ENCODE peak calls at places on chromosome 9, in eight cellular contexts. J is cardiac fibroblast; E is cardiac muscle cell; M is activated CD8-positive, alpha-beta memory T cell treated with anti-CD3 and anti-CD28 coated beads for 48 hours; U is KG1; G is NCI-H82; S is NCI-H1105 treated with DMSO at 0.1 percent for 48 hours; L is epithelial cell of esophagus. Z is an unnamed sample.
A peak's percentile ranks its signal among the peaks of the same experiment; 100 is the strongest.

GRCh38 chr9:136004219-136004618 is 43.0 kb upstream of the UBAC1 start:
- DNase-seq in U (no peak), J (no peak), L (no peak), M (no peak), S (no peak), G (no peak), E (no peak), Z (no peak)

GRCh38 chr9:89436963-89437625 is 60.8 kb downstream of the SEMA4D start:
- DNase-seq in J (no peak), G (no peak), S (peak; percentile 55), L (peak; percentile 29), U (no peak), E (no peak), M (no peak), Z (no peak)

GRCh38 chr9:135126480-135127187 is 39.2 kb downstream of the OLFM1 start:
- DNase-seq in L (no peak), U (no peak), E (no peak), M (no peak), J (no peak), S (no peak), G (no peak), Z (peak; percentile 68)

GRCh38 chr9:129869585-129870501 is 34.6 kb downstream of the USP20 start:
- DNase-seq in G (no peak), M (no peak), U (no peak), E (no peak), S (no peak), L (no peak), J (no peak), Z (no peak)

GRCh38 chr9:71209890-71210289 is 88.5 kb upstream of the TRPM3 start:
- DNase-seq in J (no peak), E (no peak), L (no peak), G (no peak), M (no peak), S (no peak), U (no peak), Z (no peak)

GRCh38 chr9:89677696-89678393 is 73.0 kb downstream of the GADD45G start:
- DNase-seq in U (no peak), M (no peak), E (no peak), J (no peak), S (peak; percentile 99), L (no peak), G (peak; percentile 81), Z (no peak)

GRCh38 chr9:109555215-109555614 is 57.1 kb upstream of the PTPN3 start:
- DNase-seq in U (no peak), L (no peak), S (no peak), E (no peak), J (no peak), G (no peak), M (no peak), Z (no peak)

GRCh38 chr9:134968011-134968822 is 50.5 kb upstream of the FCN1 start:
- DNase-seq in L (no peak), J (peak; percentile 26), G (peak; percentile 25), M (no peak), U (no peak), S (peak; percentile 36), E (peak; percentile 21), Z (no peak)

GRCh38 chr9:33220681-33221567 is 19.0 kb upstream of the SPINK4 start:
- DNase-seq in G (no peak), L (no peak), J (no peak), M (no peak), E (no peak), U (no peak), S (no peak), Z (no peak)

GRCh38 chr9:1152171-1152570 is 102.0 kb downstream of the DMRT2 start:
- DNase-seq in E (no peak), G (no peak), S (no peak), J (no peak), U (no peak), L (no peak), M (no peak), Z (no peak)

GRCh38 chr9:116646661-116647514 is 40.2 kb upstream of the TRIM32 start:
- DNase-seq in J (peak; percentile 81), L (peak; percentile 63), S (peak; percentile 27), U (no peak), M (no peak), E (peak; percentile 45), G (peak; percentile 76), Z (peak; percentile 24)

GRCh38 chr9:105658351-105658750 is 3.9 kb upstream of the TAL2 start:
- DNase-seq in L (no peak), G (peak; percentile 24), U (no peak), E (no peak), M (no peak), S (no peak), J (no peak), Z (no peak)

GRCh38 chr9:105053209-105053652 is 125.3 kb upstream of the ABCA1 start:
- DNase-seq in M (no peak), G (no peak), J (peak; percentile 72), E (no peak), S (no peak), U (no peak), L (peak; percentile 95), Z (no peak)

GRCh38 chr9:122819326-122819725 is 9.1 kb downstream of the PDCL start:
- DNase-seq in S (no peak), M (no peak), E (no peak), J (no peak), G (no peak), U (no peak), L (no peak), Z (no peak)

GRCh38 chr9:134519403-134520070 is 122.1 kb upstream of the COL5A1 start:
- DNase-seq in G (no peak), M (no peak), J (no peak), L (no peak), S (no peak), E (no peak), U (no peak), Z (no peak)

GRCh38 chr9:21854594-21854993 is 52.2 kb downstream of the MTAP start:
- DNase-seq in L (peak; percentile 96), E (no peak), U (no peak), G (peak; percentile 47), S (no peak), J (peak; percentile 65), M (no peak), Z (no peak)

GRCh38 chr9:91494751-91495150 is 71.1 kb upstream of the NFIL3 start:
- DNase-seq in J (no peak), S (no peak), L (no peak), M (no peak), U (no peak), E (no peak), G (no peak), Z (no peak)

GRCh38 chr9:75616841-75617566 is 273.5 kb upstream of the PCSK5 start:
- DNase-seq in U (no peak), E (no peak), L (peak; percentile 26), M (no peak), G (no peak), S (no peak), J (no peak), Z (no peak)

GRCh38 chr9:21412109-21412508 is 3.2 kb downstream of the IFNA8 start:
- DNase-seq in G (no peak), M (no peak), U (no peak), J (no peak), L (no peak), E (no peak), S (no peak), Z (no peak)

GRCh38 chr9:72661401-72662135 is 140.2 kb downstream of the TMC1 start:
- DNase-seq in S (no peak), U (no peak), G (no peak), L (peak; percentile 72), E (no peak), M (no peak), J (peak; percentile 2), Z (no peak)

GRCh38 chr9:120431268-120431667 is 148.7 kb downstream of the CDK5RAP2 start:
- DNase-seq in U (no peak), M (no peak), L (no peak), E (no peak), G (no peak), J (no peak), S (no peak), Z (no peak)

GRCh38 chr9:133787749-133788015 is 49.5 kb upstream of the SARDH start:
- DNase-seq in S (no peak), J (peak; percentile 36), L (peak; percentile 29), E (peak; percentile 44), G (peak; percentile 46), U (no peak), M (no peak), Z (no peak)

GRCh38 chr9:37182718-37183117 is 62.3 kb downstream of the ZCCHC7 start:
- DNase-seq in L (no peak), U (no peak), J (no peak), M (no peak), G (no peak), S (no peak), E (no peak), Z (no peak)

GRCh38 chr9:70411930-70412677 is 2.4 kb downstream of the KLF9 start:
- DNase-seq in E (no peak), J (peak; percentile 94), G (peak; percentile 73), S (no peak), M (peak; percentile 29), L (peak; percentile 79), U (no peak), Z (peak; percentile 27)

GRCh38 chr9:125106285-125106893 is 36.9 kb downstream of the SCAI start:
- DNase-seq in J (peak; percentile 77), S (no peak), G (no peak), E (no peak), U (no peak), M (no peak), L (no peak), Z (no peak)

GRCh38 chr9:124730772-124731171 is 40.3 kb downstream of the NR6A1 start:
- DNase-seq in S (no peak), E (no peak), M (no peak), L (no peak), G (no peak), U (no peak), J (no peak), Z (no peak)

GRCh38 chr9:36922548-36922947 is 111.5 kb downstream of the PAX5 start:
- DNase-seq in M (no peak), U (no peak), S (no peak), G (no peak), J (no peak), L (peak; percentile 62), E (no peak), Z (no peak)

GRCh38 chr9:121503443-121503842 is 3.8 kb upstream of the GGTA1 start:
- DNase-seq in L (no peak), J (no peak), G (no peak), E (no peak), M (no peak), U (no peak), S (no peak), Z (no peak)

GRCh38 chr9:137900584-137901310 is 23.2 kb downstream of the CACNA1B start:
- DNase-seq in L (no peak), J (no peak), E (no peak), G (no peak), U (no peak), S (no peak), M (no peak), Z (no peak)

GRCh38 chr9:114278881-114279570 is 43.9 kb upstream of the ORM1 start:
- DNase-seq in U (no peak), J (peak; percentile 44), M (no peak), L (peak; percentile 98), G (no peak), E (no peak), S (no peak), Z (peak; percentile 88)

GRCh38 chr9:90970603-90971002 is 169.0 kb downstream of the SYK start:
- DNase-seq in M (no peak), J (no peak), S (no peak), U (no peak), E (no peak), G (peak; percentile 7), L (peak; percentile 100), Z (no peak)